ENCODE peak calls at places on chromosomes 16 and 17, in ten cellular contexts. L, V, S, U, K, Z, Y, D, H and T are unnamed samples. For H3K4me1, the result is how much of the 10 kb centered on the place peaks cover.

GRCh38 chr16:57804111-57804837 is 2.0 kb upstream of the KIFC3 start:
- DNase-seq in L (no peak), V (no peak), S (no peak), U (no peak), K (no peak), Z (no peak), Y (no peak), D (no peak), H (no peak), T (no peak)

GRCh38 chr17:75819116-75819515 is 25.1 kb downstream of the UNC13D start:
- DNase-seq in L (no peak), V (no peak), S (no peak), U (no peak), K (no peak), Z (no peak), Y (no peak), D (peak), H (no peak), T (no peak)

GRCh38 chr16:893360-893759 is 77.4 kb downstream of the LMF1 start:
- DNase-seq in L (no peak), V (no peak), S (no peak), U (no peak), K (no peak), Z (no peak), Y (no peak), D (no peak), H (no peak), T (no peak)

GRCh38 chr17:78616946-78617345 is 39.8 kb upstream of the DNAH17 start:
- DNase-seq in L (no peak), V (no peak), S (no peak), U (no peak), K (no peak), Z (no peak), Y (no peak), D (no peak), H (no peak), T (no peak)

GRCh38 chr17:77314601-77315000 is 173.8 kb downstream of the SEC14L1 start:
- DNase-seq in L (no peak), V (no peak), S (no peak), U (no peak), K (no peak), Z (no peak), Y (no peak), D (no peak), H (no peak), T (no peak)

GRCh38 chr17:15490634-15491261 is 23.3 kb upstream of the CDRT4 start:
- DNase-seq in L (peak), V (peak), S (no peak), U (peak), K (peak), Z (no peak), Y (peak), D (peak), H (peak), T (no peak)

GRCh38 chr16:13873835-13874438 is 46.0 kb upstream of the ERCC4 start:
- DNase-seq in L (peak), V (peak), S (no peak), U (no peak), K (peak), Z (peak), Y (peak), D (peak), H (peak), T (no peak)

GRCh38 chr16:1831537-1832075 is 4.6 kb downstream of the FAHD1 start:
- DNase-seq in L (no peak), V (no peak), S (no peak), U (no peak), K (no peak), Z (no peak), Y (no peak), D (no peak), H (no peak), T (no peak)

GRCh38 chr17:63151981-63152523 is 186.0 kb downstream of the TANC2 start:
- DNase-seq in L (peak), V (peak), S (no peak), U (no peak), K (no peak), Z (no peak), Y (no peak), D (no peak), H (peak), T (no peak)

GRCh38 chr17:74241434-74241833 is 28.1 kb downstream of the TTYH2 start:
- DNase-seq in L (no peak), V (no peak), S (no peak), U (no peak), K (no peak), Z (no peak), Y (no peak), D (no peak), H (no peak), T (no peak)

GRCh38 chr17:30570191-30570590 is 93.0 kb downstream of the GOSR1 start:
- DNase-seq in L (no peak), V (no peak), S (no peak), U (no peak), K (no peak), Z (no peak), Y (no peak), D (no peak), H (no peak), T (no peak)
- H3K9ac ChIP-seq in L (no peak), V (no peak), S (no peak), U (no peak), K (no peak), Z (no peak), Y (no peak), D (no peak), H (no peak), T (no peak)

GRCh38 chr17:45406107-45406506 is 26.6 kb downstream of the ARHGAP27 start:
- DNase-seq in L (no peak), V (no peak), S (no peak), U (no peak), K (no peak), Z (no peak), Y (no peak), D (no peak), H (no peak), T (no peak)
- H3K4me1 ChIP-seq in L (under half), V (under half), S (under half), U (under half), K (under half), Z (under half), Y (under half), D (under half), H (under half), T (under half)

GRCh38 chr17:18018411-18018921 is 20.5 kb downstream of the ATPAF2 start:
- DNase-seq in L (no peak), V (no peak), S (no peak), U (no peak), K (no peak), Z (no peak), Y (no peak), D (no peak), H (no peak), T (no peak)
- H3K9ac ChIP-seq in L (no peak), V (no peak), S (no peak), U (no peak), K (no peak), Z (no peak), Y (no peak), D (no peak), H (no peak), T (no peak)

GRCh38 chr16:84983308-84983707 is 28.0 kb downstream of the ZDHHC7 start:
- DNase-seq in L (no peak), V (no peak), S (no peak), U (no peak), K (no peak), Z (no peak), Y (no peak), D (no peak), H (no peak), T (no peak)

GRCh38 chr16:84976644-84977400 is 34.5 kb downstream of the ZDHHC7 start:
- DNase-seq in L (no peak), V (no peak), S (no peak), U (peak), K (no peak), Z (no peak), Y (no peak), D (no peak), H (no peak), T (no peak)

GRCh38 chr16:84982434-84982833 is 28.9 kb downstream of the ZDHHC7 start:
- DNase-seq in L (no peak), V (no peak), S (no peak), U (peak), K (no peak), Z (no peak), Y (no peak), D (no peak), H (no peak), T (no peak)

GRCh38 chr16:84975522-84975921 is 35.8 kb downstream of the ZDHHC7 start:
- DNase-seq in L (no peak), V (no peak), S (no peak), U (no peak), K (no peak), Z (no peak), Y (no peak), D (no peak), H (no peak), T (no peak)

GRCh38 chr16:84979516-84979915 is 31.8 kb downstream of the ZDHHC7 start:
- DNase-seq in L (no peak), V (no peak), S (no peak), U (no peak), K (no peak), Z (peak), Y (no peak), D (peak), H (no peak), T (no peak)
- H3K4me1 ChIP-seq in L (under half), V (under half), S (under half), U (under half), K (under half), Z (under half), Y (under half), D (under half), H (under half), T (under half)

DNA sequence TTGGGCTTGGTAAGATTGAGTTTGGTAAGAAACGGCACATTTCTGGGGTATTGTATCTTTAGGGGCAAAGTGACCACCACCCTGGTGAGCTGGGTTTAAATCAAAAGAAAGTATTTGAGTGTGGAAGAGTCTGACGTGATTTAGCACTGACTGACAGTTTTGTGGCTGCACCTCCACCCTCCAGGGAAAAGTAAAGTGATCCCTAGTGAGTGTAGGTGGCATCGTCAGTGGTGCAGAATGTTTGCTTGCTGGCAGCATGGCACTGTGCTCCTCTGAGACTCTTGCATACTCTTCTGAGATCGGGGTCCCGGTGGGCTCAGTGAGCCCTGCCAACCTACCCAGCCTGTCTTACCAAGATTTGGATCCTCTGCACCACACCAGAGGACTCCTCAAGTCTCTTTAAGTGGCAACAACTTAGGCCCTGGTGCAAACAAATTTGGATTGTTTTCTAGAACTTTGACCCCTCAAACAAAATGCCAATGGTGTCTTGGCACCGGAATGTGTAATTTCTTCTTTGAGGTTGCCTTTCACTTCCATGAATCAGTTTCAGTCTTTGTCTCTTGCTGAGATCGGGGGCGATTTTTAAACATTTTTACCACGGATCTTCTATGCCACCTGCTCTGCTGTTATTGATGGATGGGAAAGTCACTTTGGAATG is 2.8 kb downstream of the PRKCB start:
- DNase-seq in L (no peak), V (no peak), S (no peak), U (no peak), K (no peak), Z (no peak), Y (no peak), D (no peak), H (no peak), T (peak)
- H3K9ac ChIP-seq in L (no peak), V (no peak), S (no peak), U (no peak), K (no peak), Z (no peak), Y (no peak), D (no peak), H (no peak), T (peak)

GRCh38 chr16:56618138-56618537 is 7.4 kb upstream of the MT1E start:
- DNase-seq in L (no peak), V (peak), S (no peak), U (no peak), K (no peak), Z (no peak), Y (no peak), D (no peak), H (no peak), T (no peak)
- H3K4me1 ChIP-seq in L (under half), V (under half), S (under half), U (under half), K (under half), Z (under half), Y (under half), D (under half), H (under half), T (under half)

GRCh38 chr17:32489320-32490100 is 2.7 kb downstream of the CDK5R1 start:
- DNase-seq in L (no peak), V (no peak), S (no peak), U (no peak), K (no peak), Z (no peak), Y (no peak), D (no peak), H (no peak), T (no peak)

GRCh38 chr17:32487460-32488176 is 825 bp downstream of the CDK5R1 start:
- DNase-seq in L (peak), V (peak), S (no peak), U (no peak), K (no peak), Z (no peak), Y (no peak), D (no peak), H (peak), T (no peak)

GRCh38 chr17:32488604-32489180 is 1.9 kb downstream of the CDK5R1 start:
- DNase-seq in L (no peak), V (no peak), S (no peak), U (no peak), K (no peak), Z (no peak), Y (no peak), D (no peak), H (no peak), T (no peak)

GRCh38 chr17:32486701-32487459 is at the start of gene CDK5R1:
- DNase-seq in L (peak), V (peak), S (peak), U (peak), K (peak), Z (peak), Y (no peak), D (peak), H (peak), T (peak)

DNA sequence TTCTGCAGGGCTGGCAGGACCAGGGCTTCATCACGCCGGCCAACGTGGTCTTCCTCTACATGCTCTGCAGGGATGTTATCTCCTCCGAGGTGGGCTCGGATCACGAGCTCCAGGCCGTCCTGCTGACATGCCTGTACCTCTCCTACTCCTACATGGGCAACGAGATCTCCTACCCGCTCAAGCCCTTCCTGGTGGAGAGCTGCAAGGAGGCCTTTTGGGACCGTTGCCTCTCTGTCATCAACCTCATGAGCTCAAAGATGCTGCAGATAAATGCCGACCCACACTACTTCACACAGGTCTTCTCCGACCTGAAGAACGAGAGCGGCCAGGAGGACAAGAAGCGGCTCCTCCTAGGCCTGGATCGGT is 1.4 kb downstream of the CDK5R1 start:
- DNase-seq in L (no peak), V (no peak), S (no peak), U (no peak), K (no peak), Z (no peak), Y (no peak), D (no peak), H (no peak), T (no peak)
- H3K9ac ChIP-seq in L (no peak), V (no peak), S (no peak), U (no peak), K (peak), Z (no peak), Y (no peak), D (no peak), H (peak), T (no peak)

GRCh38 chr16:75306102-75306762 is 54.8 kb upstream of the BCAR1 start:
- DNase-seq in L (peak), V (no peak), S (no peak), U (peak), K (no peak), Z (no peak), Y (peak), D (peak), H (no peak), T (no peak)
- H3K4me1 ChIP-seq in L (under half), V (under half), S (under half), U (under half), K (under half), Z (under half), Y (under half), D (under half), H (under half), T (under half)